ENCODE peak calls at places on chromosomes 6 and 20, in nine cellular contexts. O, L, K, A, V, M, B, X and Z are unnamed samples.

GRCh38 chr6:108207013-108207412 is 41.2 kb downstream of the NR2E1 start:
- DNase-seq in B (no peak), K (no peak), X (no peak), A (no peak), O (no peak), M (no peak), L (no peak), V (no peak), Z (no peak)

GRCh38 chr6:37168809-37169457 is 1.0 kb upstream of the PIM1 start:
- DNase-seq in L (no peak), O (peak; percentile 73), X (no peak), K (no peak), V (no peak), A (no peak), B (no peak), M (no peak), Z (no peak)

GRCh38 chr6:66851930-66852329 is 1144.9 kb upstream of the EYS start:
- DNase-seq in B (no peak), V (no peak), X (no peak), O (no peak), A (no peak), K (no peak), M (peak; percentile 6), L (no peak), Z (no peak)

GRCh38 chr6:26158581-26159416 is 71.6 kb downstream of the HFE start:
- DNase-seq in A (peak; percentile 74), B (peak; percentile 62), L (peak; percentile 76), X (peak; percentile 68), K (peak; percentile 69), V (peak; percentile 87), M (peak; percentile 59), O (no peak), Z (peak; percentile 42)

GRCh38 chr20:32971703-32972161 is 32.5 kb downstream of the SUN5 start:
- DNase-seq in L (peak; percentile 41), M (no peak), A (no peak), V (no peak), O (no peak), B (no peak), K (no peak), X (no peak), Z (no peak)

GRCh38 chr6:159729598-159729997 is 2.3 kb downstream of the WTAP start:
- DNase-seq in K (peak; percentile 75), X (no peak), O (no peak), A (no peak), V (no peak), M (peak; percentile 31), B (no peak), L (no peak), Z (no peak)

GRCh38 chr20:1946762-1947534 is 46.9 kb downstream of the PDYN start:
- DNase-seq in B (peak; percentile 58), M (peak; percentile 43), X (no peak), A (no peak), O (peak; percentile 28), V (peak; percentile 63), L (no peak), K (peak; percentile 80), Z (peak; percentile 30)

GRCh38 chr20:38973107-38973506 is 11.0 kb downstream of the DHX35 start:
- DNase-seq in V (no peak), K (no peak), M (no peak), A (no peak), X (no peak), B (no peak), O (no peak), L (no peak), Z (no peak)

GRCh38 chr6:141848029-141848890 is 284.5 kb upstream of the GJE1 start:
- DNase-seq in L (no peak), X (no peak), A (no peak), M (no peak), K (no peak), B (no peak), V (no peak), O (no peak), Z (no peak)

GRCh38 chr6:105324386-105325000 is 78.4 kb downstream of the PREP start:
- DNase-seq in M (peak; percentile 56), O (no peak), K (no peak), X (no peak), B (no peak), A (no peak), L (no peak), V (no peak), Z (no peak)

GRCh38 chr20:57651977-57652864 is 32.0 kb upstream of the ZBP1 start:
- DNase-seq in B (peak; percentile 26), O (no peak), K (peak; percentile 45), A (peak; percentile 48), L (no peak), X (no peak), V (peak; percentile 45), M (no peak), Z (no peak)

GRCh38 chr20:6921717-6922386 is 154.4 kb downstream of the BMP2 start:
- DNase-seq in O (no peak), A (no peak), V (no peak), B (no peak), L (no peak), X (no peak), K (no peak), M (no peak), Z (no peak)

GRCh38 chr6:101578306-101578705 is 184.8 kb downstream of the GRIK2 start:
- DNase-seq in M (no peak), A (no peak), O (no peak), K (no peak), B (no peak), X (no peak), V (no peak), L (no peak), Z (no peak)

GRCh38 chr6:73675466-73676098 is 20.4 kb upstream of the CD109 start:
- DNase-seq in X (peak; percentile 80), V (no peak), K (peak; percentile 71), A (peak; percentile 76), O (peak; percentile 63), B (peak; percentile 36), L (no peak), M (peak; percentile 85), Z (peak; percentile 84)

GRCh38 chr20:48398506-48399449 is 429.0 kb downstream of the PREX1 start:
- DNase-seq in L (no peak), A (no peak), M (no peak), X (no peak), K (no peak), V (no peak), O (no peak), B (no peak), Z (peak; percentile 18)

DNA sequence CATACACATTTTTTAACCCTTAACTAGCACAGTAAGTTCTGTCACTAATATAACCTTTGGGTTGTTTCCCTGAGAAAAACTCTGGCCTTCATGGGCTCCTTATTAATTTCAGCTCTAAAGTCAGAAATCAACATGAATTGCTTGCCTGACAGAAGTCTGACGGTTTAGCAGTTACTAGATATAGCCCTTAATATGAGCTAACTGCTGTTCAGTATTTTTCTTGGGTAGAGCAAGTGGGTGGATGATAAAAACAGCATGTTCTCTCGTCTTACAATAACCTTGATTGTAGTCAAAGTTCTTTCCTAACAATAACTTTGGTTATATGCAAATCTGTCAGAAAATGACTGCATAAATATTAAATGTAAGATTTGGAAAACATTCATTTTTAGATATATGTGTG is 81.0 kb downstream of the SH3BGRL2 start:
- DNase-seq in B (no peak), X (no peak), O (no peak), A (no peak), V (no peak), M (no peak), L (no peak), K (no peak), Z (no peak)
- TF ChIP-seq CTCF in B (no peak), X (no peak), O (no peak), A (no peak), V (no peak), M (no peak), L (no peak), K (no peak), Z (no peak)

DNA sequence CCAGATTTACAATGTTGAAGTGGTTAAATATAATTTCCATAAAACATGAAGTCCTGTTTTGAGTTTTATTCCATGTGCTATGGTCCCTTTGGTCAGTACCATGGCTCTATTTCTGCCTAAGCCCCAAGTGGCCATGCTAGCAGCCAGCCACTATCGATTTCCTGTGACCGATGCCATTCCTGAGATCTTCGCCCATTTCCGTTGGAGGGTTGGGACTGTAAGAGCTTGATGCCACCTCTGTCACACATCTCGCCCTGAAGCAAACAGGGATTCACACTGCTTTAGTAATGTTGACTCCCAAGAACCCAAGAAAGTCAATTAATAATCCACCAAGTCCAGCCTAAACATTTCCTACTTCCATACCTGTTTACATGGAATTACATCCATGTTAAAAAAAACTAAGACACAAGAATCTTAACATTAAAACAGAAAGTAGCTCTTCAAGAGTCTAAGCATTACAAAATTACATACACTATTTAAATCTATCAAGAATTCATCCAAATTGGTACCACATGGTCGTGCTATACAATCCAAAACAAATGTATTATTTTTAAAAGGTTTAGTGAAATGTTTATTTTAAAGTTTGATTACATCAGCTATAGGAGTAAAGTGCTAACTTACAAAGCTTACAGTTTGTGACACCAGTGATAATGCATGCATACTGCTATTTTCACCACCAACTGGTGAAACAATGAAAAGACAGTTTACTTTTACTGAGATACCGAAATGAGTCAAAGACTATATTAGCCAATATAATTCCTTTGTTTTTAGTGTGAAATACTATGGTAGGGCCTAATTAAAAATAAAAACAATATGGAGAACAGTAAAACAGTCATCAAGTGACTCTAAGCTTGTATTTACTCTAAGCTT is 2.5 kb downstream of the RBM39 start:
- DNase-seq in A (no peak), L (no peak), B (no peak), V (no peak), X (no peak), M (peak; percentile 61), K (no peak), O (no peak), Z (no peak)
- TF ChIP-seq CTCF in A (no peak), L (peak; percentile 33), B (no peak), V (no peak), X (no peak), M (peak; percentile 41), K (peak; percentile 17), O (peak; percentile 75), Z (peak; percentile 12)

DNA sequence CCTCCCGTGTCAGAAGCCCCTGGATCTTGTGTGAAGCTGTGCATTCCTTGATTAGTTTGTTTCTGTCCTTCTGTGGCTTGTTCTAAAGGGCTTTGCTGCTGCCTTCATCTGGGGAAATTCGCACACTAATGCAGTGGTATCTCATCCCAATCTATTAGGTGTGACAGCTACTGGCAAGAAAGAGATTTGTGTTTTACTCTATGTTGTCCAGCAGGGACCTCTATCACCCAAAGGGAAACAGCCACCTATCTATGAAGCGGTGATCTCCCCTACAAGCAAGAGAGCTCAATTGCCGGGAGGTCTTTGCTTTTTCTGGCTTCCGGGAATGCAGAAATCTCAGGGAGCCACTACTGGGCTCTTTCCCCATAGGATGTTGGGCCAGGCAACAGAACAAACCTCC is 151.8 kb downstream of the NRN1 start:
- DNase-seq in O (no peak), L (no peak), B (no peak), A (no peak), K (no peak), M (no peak), V (no peak), X (no peak), Z (no peak)
- TF ChIP-seq CTCF in O (no peak), L (no peak), B (no peak), A (no peak), K (no peak), M (no peak), V (no peak), X (no peak), Z (no peak)

DNA sequence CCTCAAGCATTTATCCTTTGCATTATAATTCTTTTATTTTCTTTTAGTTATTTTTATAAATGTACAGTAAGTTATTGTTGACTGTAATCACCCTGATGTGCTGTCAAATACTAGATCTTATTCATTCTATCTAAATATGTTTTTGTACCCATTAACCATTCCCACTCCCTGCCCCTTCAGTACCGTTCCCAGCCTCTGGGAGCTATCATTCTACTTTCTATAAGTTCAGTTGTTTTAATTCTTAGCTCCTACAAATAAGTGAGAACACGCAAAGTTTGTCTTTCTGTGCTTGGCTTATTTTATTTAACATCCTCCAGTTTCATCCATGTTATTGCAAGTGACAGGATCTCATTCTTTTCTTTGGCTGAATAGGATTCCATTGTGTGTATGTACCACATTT is 12.5 kb upstream of the ERVFRD-1 start:
- DNase-seq in K (no peak), X (no peak), M (no peak), O (no peak), L (no peak), V (no peak), A (no peak), B (no peak), Z (no peak)
- TF ChIP-seq CTCF in K (no peak), X (no peak), M (peak; percentile 18), O (no peak), L (no peak), V (no peak), A (no peak), B (no peak), Z (no peak)